ENCODE peak calls at places on chromosomes 12 and 14, in nine cellular contexts. B, N, Y, M, L, S, D, T and C are unnamed samples.

GRCh38 chr14:43795600-43796228 is 711.4 kb downstream of the FSCB start:
- DNase-seq in B (no peak), N (no peak), Y (no peak), M (no peak), L (peak), S (no peak), D (no peak), T (no peak), C (no peak)

GRCh38 chr12:47838286-47838931 is 18.7 kb upstream of the HDAC7 start:
- DNase-seq in B (peak), N (no peak), Y (peak), M (peak), L (peak), S (no peak), D (no peak), T (no peak), C (no peak)

GRCh38 chr12:15688202-15688736 is 100.9 kb downstream of the EPS8 start:
- DNase-seq in B (no peak), N (no peak), Y (no peak), M (no peak), L (no peak), S (no peak), D (peak), T (peak), C (no peak)

GRCh38 chr14:43165651-43166050 is 1341.4 kb downstream of the FSCB start:
- DNase-seq in B (no peak), N (no peak), Y (no peak), M (no peak), L (no peak), S (no peak), D (no peak), T (no peak), C (no peak)

GRCh38 chr14:34711169-34711568 is 3.2 kb downstream of the CFL2 start:
- DNase-seq in B (no peak), N (no peak), Y (no peak), M (peak), L (peak), S (no peak), D (no peak), T (no peak), C (no peak)

GRCh38 chr14:75283884-75284563 is 5.4 kb downstream of the FOS start:
- DNase-seq in B (no peak), N (no peak), Y (no peak), M (no peak), L (no peak), S (no peak), D (peak), T (no peak), C (no peak)

GRCh38 chr14:101469382-101470251 is 91.7 kb upstream of the DIO3 start:
- DNase-seq in B (no peak), N (peak), Y (no peak), M (no peak), L (no peak), S (peak), D (peak), T (no peak), C (peak)

GRCh38 chr12:114732426-114733030 is 48.6 kb upstream of the TBX3 start:
- DNase-seq in B (no peak), N (no peak), Y (no peak), M (no peak), L (no peak), S (no peak), D (no peak), T (no peak), C (no peak)

GRCh38 chr12:112389228-112389627 is 7.0 kb upstream of the HECTD4 start:
- DNase-seq in B (no peak), N (no peak), Y (no peak), M (no peak), L (no peak), S (no peak), D (no peak), T (no peak), C (no peak)

GRCh38 chr14:60736494-60736893 is 1.9 kb downstream of the MNAT1 start:
- DNase-seq in B (no peak), N (no peak), Y (no peak), M (peak), L (peak), S (no peak), D (no peak), T (no peak), C (no peak)

GRCh38 chr12:132475304-132476037 is 14.5 kb upstream of the FBRSL1 start:
- DNase-seq in B (no peak), N (peak), Y (peak), M (no peak), L (no peak), S (no peak), D (no peak), T (no peak), C (no peak)

GRCh38 chr14:32259368-32260013 is 56.4 kb upstream of the RNU6-8 start:
- DNase-seq in B (peak), N (no peak), Y (no peak), M (peak), L (peak), S (no peak), D (no peak), T (no peak), C (no peak)

GRCh38 chr12:53483225-53483978 is 15.9 kb downstream of the MAP3K12 start:
- DNase-seq in B (no peak), N (peak), Y (no peak), M (no peak), L (no peak), S (no peak), D (no peak), T (no peak), C (no peak)

GRCh38 chr12:122308811-122309210 is 42.5 kb upstream of the VPS33A start:
- DNase-seq in B (no peak), N (no peak), Y (no peak), M (no peak), L (no peak), S (no peak), D (no peak), T (no peak), C (no peak)

GRCh38 chr12:126706300-126706699 is 1560.7 kb upstream of the TMEM132C start:
- DNase-seq in B (no peak), N (no peak), Y (no peak), M (no peak), L (no peak), S (no peak), D (no peak), T (no peak), C (no peak)

GRCh38 chr14:90383731-90384542 is 12.9 kb upstream of the CALM1 start:
- DNase-seq in B (peak), N (peak), Y (peak), M (no peak), L (peak), S (peak), D (peak), T (no peak), C (no peak)